ENCODE peak calls at places on chromosomes 6 and 20, in nine cellular contexts. One of them, this sample, is unnamed.

GRCh38 chr20:9518776-9519175 is 4.4 kb downstream of the LAMP5 start:
- DNase-seq in NB4: no peak
- DNase-seq in HFFc6: no peak
- DNase-seq in nucleus accumbens: no peak
- DNase-seq in psoas muscle: no peak
- DNase-seq in breast epithelium: no peak
- DNase-seq in CD8-positive, alpha-beta T cell: no peak
- DNase-seq in NAMALWA: no peak
- DNase-seq in GM23248: no peak
- DNase-seq in this sample: no peak

GRCh38 chr6:169829786-169830185 is 78.4 kb downstream of the ERMARD start:
- DNase-seq in NAMALWA: no peak
- DNase-seq in psoas muscle: no peak
- DNase-seq in HFFc6: no peak
- DNase-seq in NB4: no peak
- DNase-seq in nucleus accumbens: no peak
- DNase-seq in breast epithelium: no peak
- DNase-seq in GM23248: no peak
- DNase-seq in CD8-positive, alpha-beta T cell: no peak
- DNase-seq in this sample: no peak

GRCh38 chr6:28250747-28251146 is 1.3 kb downstream of the ZKSCAN4 start:
- DNase-seq in NAMALWA: no peak
- DNase-seq in nucleus accumbens: no peak
- DNase-seq in CD8-positive, alpha-beta T cell: no peak
- DNase-seq in GM23248: no peak
- DNase-seq in NB4: no peak
- DNase-seq in psoas muscle: no peak
- DNase-seq in HFFc6: no peak
- DNase-seq in breast epithelium: no peak
- DNase-seq in this sample: no peak

GRCh38 chr20:10171864-10172751 is 46.5 kb upstream of the SNAP25 start:
- DNase-seq in NB4: peak
- DNase-seq in CD8-positive, alpha-beta T cell: no peak
- DNase-seq in psoas muscle: peak
- DNase-seq in HFFc6: no peak
- DNase-seq in GM23248: peak
- DNase-seq in breast epithelium: no peak
- DNase-seq in NAMALWA: no peak
- DNase-seq in nucleus accumbens: peak
- DNase-seq in this sample: no peak

GRCh38 chr6:10633216-10633615 is 61.2 kb downstream of the C6orf52 start:
- DNase-seq in NAMALWA: peak
- DNase-seq in nucleus accumbens: no peak
- DNase-seq in NB4: peak
- DNase-seq in GM23248: peak
- DNase-seq in breast epithelium: no peak
- DNase-seq in CD8-positive, alpha-beta T cell: no peak
- DNase-seq in HFFc6: peak
- DNase-seq in psoas muscle: no peak
- DNase-seq in this sample: peak

GRCh38 chr6:115667478-115667996 is 393.2 kb downstream of the FRK start:
- DNase-seq in CD8-positive, alpha-beta T cell: no peak
- DNase-seq in psoas muscle: no peak
- DNase-seq in HFFc6: no peak
- DNase-seq in NB4: no peak
- DNase-seq in NAMALWA: no peak
- DNase-seq in nucleus accumbens: no peak
- DNase-seq in breast epithelium: no peak
- DNase-seq in GM23248: no peak
- DNase-seq in this sample: no peak

GRCh38 chr6:31143148-31143547 is 4.3 kb upstream of the PSORS1C2 start:
- DNase-seq in nucleus accumbens: no peak
- DNase-seq in NB4: no peak
- DNase-seq in HFFc6: no peak
- DNase-seq in CD8-positive, alpha-beta T cell: no peak
- DNase-seq in NAMALWA: no peak
- DNase-seq in GM23248: peak
- DNase-seq in breast epithelium: no peak
- DNase-seq in psoas muscle: peak
- DNase-seq in this sample: peak

GRCh38 chr20:60211618-60212463 is 253.6 kb downstream of the CDH26 start:
- DNase-seq in breast epithelium: no peak
- DNase-seq in psoas muscle: no peak
- DNase-seq in NAMALWA: no peak
- DNase-seq in HFFc6: no peak
- DNase-seq in NB4: no peak
- DNase-seq in nucleus accumbens: no peak
- DNase-seq in CD8-positive, alpha-beta T cell: no peak
- DNase-seq in GM23248: no peak
- DNase-seq in this sample: no peak

GRCh38 chr6:156778615-156779205 is 1.5 kb downstream of the ARID1B start:
- DNase-seq in NB4: peak
- DNase-seq in GM23248: peak
- DNase-seq in breast epithelium: peak
- DNase-seq in CD8-positive, alpha-beta T cell: peak
- DNase-seq in nucleus accumbens: no peak
- DNase-seq in HFFc6: peak
- DNase-seq in NAMALWA: peak
- DNase-seq in psoas muscle: peak
- DNase-seq in this sample: peak

GRCh38 chr20:33282196-33282934 is 649 bp upstream of the BPIFB1 start:
- DNase-seq in CD8-positive, alpha-beta T cell: no peak
- DNase-seq in nucleus accumbens: no peak
- DNase-seq in NAMALWA: no peak
- DNase-seq in breast epithelium: no peak
- DNase-seq in HFFc6: no peak
- DNase-seq in GM23248: no peak
- DNase-seq in psoas muscle: no peak
- DNase-seq in NB4: no peak
- DNase-seq in this sample: no peak

GRCh38 chr6:168045141-168045691 is 33.8 kb downstream of the FRMD1 start:
- DNase-seq in GM23248: no peak
- DNase-seq in psoas muscle: no peak
- DNase-seq in NB4: no peak
- DNase-seq in breast epithelium: no peak
- DNase-seq in CD8-positive, alpha-beta T cell: no peak
- DNase-seq in HFFc6: no peak
- DNase-seq in nucleus accumbens: no peak
- DNase-seq in NAMALWA: no peak
- DNase-seq in this sample: no peak

GRCh38 chr6:100366419-100366818 is 98.3 kb downstream of the SIM1 start:
- DNase-seq in CD8-positive, alpha-beta T cell: no peak
- DNase-seq in GM23248: peak
- DNase-seq in nucleus accumbens: no peak
- DNase-seq in psoas muscle: no peak
- DNase-seq in NB4: peak
- DNase-seq in NAMALWA: no peak
- DNase-seq in breast epithelium: no peak
- DNase-seq in HFFc6: peak
- DNase-seq in this sample: peak

GRCh38 chr6:6696867-6697531 is 108.5 kb downstream of the LY86 start:
- DNase-seq in GM23248: peak
- DNase-seq in HFFc6: peak
- DNase-seq in breast epithelium: no peak
- DNase-seq in CD8-positive, alpha-beta T cell: no peak
- DNase-seq in NAMALWA: peak
- DNase-seq in nucleus accumbens: no peak
- DNase-seq in NB4: peak
- DNase-seq in psoas muscle: peak
- DNase-seq in this sample: no peak